ENCODE peak calls at places on chromosomes 11 and 22, in ten cellular contexts. Q is upper lobe of right lung; R is stimulated activated CD8-positive, alpha-beta memory T cell treated with anti-CD3 and anti-CD28 coated beads, Interleukin-15, amount 100 ng/mL, for 48 hours; J is psoas muscle; G is mucosa of descending colon; Z is iris pigment epithelial cell; L is endothelial cell; H is GM12891; B is EL; V is amniotic stem cell. I is an unnamed sample.

GRCh38 chr11:38160433-38160832 is 1562.4 kb upstream of the RAG2 start:
- DNase-seq in J (no peak), H (no peak), B (no peak), G (no peak), V (no peak), Q (no peak), R (no peak), Z (no peak), L (no peak), I (no peak)

GRCh38 chr22:24187731-24188644 is 6.7 kb downstream of the SUSD2 start:
- DNase-seq in G (peak; percentile 23), J (peak; percentile 14), Q (peak; percentile 61), H (peak; percentile 10), Z (no peak), L (no peak), R (no peak), V (no peak), B (no peak), I (no peak)

GRCh38 chr11:102244681-102245409 is 72.4 kb upstream of the BIRC3 start:
- DNase-seq in L (no peak), G (no peak), J (no peak), R (no peak), V (peak; percentile 74), H (no peak), B (peak; percentile 99), Q (no peak), Z (peak; percentile 87), I (no peak)

GRCh38 chr11:23370580-23371275 is 510.5 kb upstream of the CCDC179 start:
- DNase-seq in Q (no peak), V (no peak), L (no peak), R (no peak), J (no peak), Z (peak; percentile 39), H (no peak), G (peak; percentile 23), B (peak; percentile 7), I (no peak)

GRCh38 chr22:42203609-42204008 is 66.8 kb downstream of the TCF20 start:
- DNase-seq in Z (no peak), J (no peak), V (no peak), H (no peak), R (no peak), B (no peak), G (no peak), L (no peak), Q (no peak), I (no peak)

GRCh38 chr11:3049430-3050243 is 7.6 kb downstream of the CARS1 start:
- DNase-seq in B (peak; percentile 98), J (peak; percentile 88), R (peak; percentile 56), Q (peak; percentile 77), H (peak; percentile 67), L (no peak), Z (peak; percentile 98), V (peak; percentile 94), G (peak; percentile 61), I (peak; percentile 60)

GRCh38 chr11:88275636-88276035 is 61.9 kb downstream of the CTSC start:
- DNase-seq in B (no peak), L (no peak), Q (no peak), J (no peak), V (no peak), H (no peak), Z (no peak), R (no peak), G (no peak), I (no peak)

GRCh38 chr11:1566381-1567051 is 5.6 kb downstream of the DUSP8 start:
- DNase-seq in Z (no peak), B (no peak), L (peak; percentile 5), Q (no peak), J (no peak), R (no peak), H (peak; percentile 15), G (no peak), V (no peak), I (no peak)

GRCh38 chr22:44988671-44989070 is 21.1 kb downstream of the PHF21B start:
- DNase-seq in L (no peak), G (no peak), Z (no peak), J (no peak), Q (no peak), R (no peak), B (no peak), V (no peak), H (no peak), I (no peak)